ENCODE peak calls at places on chromosome 12, in eight cellular contexts. T, A, G, K, W, Q, M and E are unnamed samples.

GRCh38 chr12:31874961-31875608 is 84.1 kb upstream of the RESF1 start:
- DNase-seq in T (peak), A (peak), G (no peak), K (peak), W (no peak), Q (peak), M (peak), E (peak)

GRCh38 chr12:54984602-54985376 is at the start of gene TESPA1:
- DNase-seq in T (peak), A (no peak), G (no peak), K (no peak), W (no peak), Q (peak), M (peak), E (peak)

GRCh38 chr12:2156333-2156732 is 103.5 kb downstream of the CACNA1C start:
- DNase-seq in T (no peak), A (no peak), G (no peak), K (peak), W (no peak), Q (no peak), M (no peak), E (no peak)

GRCh38 chr12:114846771-114847170 is 162.8 kb upstream of the TBX3 start:
- DNase-seq in T (no peak), A (no peak), G (no peak), K (no peak), W (no peak), Q (no peak), M (no peak), E (no peak)

GRCh38 chr12:120771097-120771496 is 45.5 kb downstream of the ACADS start:
- DNase-seq in T (no peak), A (no peak), G (no peak), K (no peak), W (no peak), Q (no peak), M (no peak), E (no peak)

GRCh38 chr12:85562765-85563164 is 273.4 kb downstream of the RASSF9 start:
- DNase-seq in T (no peak), A (no peak), G (no peak), K (no peak), W (no peak), Q (no peak), M (no peak), E (no peak)

GRCh38 chr12:97903356-97903755 is 440.8 kb downstream of the RMST start:
- DNase-seq in T (no peak), A (no peak), G (no peak), K (no peak), W (no peak), Q (no peak), M (no peak), E (no peak)

GRCh38 chr12:29350080-29350479 is 30.9 kb downstream of the ERGIC2 start:
- DNase-seq in T (no peak), A (no peak), G (peak), K (peak), W (no peak), Q (no peak), M (no peak), E (no peak)

GRCh38 chr12:113260127-113260526 is 38.9 kb downstream of the TPCN1 start:
- DNase-seq in T (no peak), A (no peak), G (no peak), K (no peak), W (no peak), Q (no peak), M (peak), E (peak)

GRCh38 chr12:87469295-87469694 is 559.9 kb downstream of the C12orf50 start:
- DNase-seq in T (no peak), A (no peak), G (no peak), K (peak), W (no peak), Q (no peak), M (no peak), E (no peak)

GRCh38 chr12:6059860-6060565 is 64.5 kb downstream of the VWF start:
- DNase-seq in T (no peak), A (no peak), G (no peak), K (no peak), W (no peak), Q (no peak), M (no peak), E (no peak)

GRCh38 chr12:6061661-6062060 is 62.8 kb downstream of the VWF start:
- DNase-seq in T (no peak), A (no peak), G (no peak), K (no peak), W (no peak), Q (no peak), M (no peak), E (no peak)

GRCh38 chr12:6063379-6063735 is 61.1 kb downstream of the VWF start:
- DNase-seq in T (no peak), A (no peak), G (no peak), K (no peak), W (no peak), Q (no peak), M (no peak), E (no peak)

GRCh38 chr12:6065131-6065871 is 59.2 kb downstream of the VWF start:
- DNase-seq in T (no peak), A (no peak), G (no peak), K (no peak), W (no peak), Q (no peak), M (no peak), E (no peak)

GRCh38 chr12:6062427-6063378 is 61.8 kb downstream of the VWF start:
- DNase-seq in T (peak), A (peak), G (peak), K (no peak), W (no peak), Q (peak), M (peak), E (no peak)
- H3K27ac ChIP-seq in T (no peak), A (no peak), G (no peak), K (no peak), W (no peak), Q (no peak), M (no peak), E (no peak)

GRCh38 chr12:65123435-65124063 is 2.4 kb upstream of the WIF1 start:
- DNase-seq in T (no peak), A (no peak), G (peak), K (no peak), W (no peak), Q (peak), M (no peak), E (no peak)
- TF ChIP-seq CTCF in T (peak), A (peak), G (peak), K (peak), W (peak), Q (peak), M (peak), E (peak)

GRCh38 chr12:132765366-132765765 is 3.7 kb upstream of the ANKLE2 start:
- DNase-seq in T (no peak), A (no peak), G (no peak), K (no peak), W (no peak), Q (no peak), M (no peak), E (no peak)

GRCh38 chr12:132766380-132767085 is 4.9 kb upstream of the ANKLE2 start:
- DNase-seq in T (peak), A (no peak), G (no peak), K (peak), W (no peak), Q (peak), M (no peak), E (peak)

GRCh38 chr12:132761032-132761910 is at the start of gene ANKLE2:
- DNase-seq in T (peak), A (peak), G (peak), K (peak), W (no peak), Q (peak), M (peak), E (peak)

GRCh38 chr12:132761911-132762583 is 415 bp upstream of the ANKLE2 start:
- DNase-seq in T (peak), A (peak), G (peak), K (peak), W (no peak), Q (peak), M (peak), E (peak)

DNA sequence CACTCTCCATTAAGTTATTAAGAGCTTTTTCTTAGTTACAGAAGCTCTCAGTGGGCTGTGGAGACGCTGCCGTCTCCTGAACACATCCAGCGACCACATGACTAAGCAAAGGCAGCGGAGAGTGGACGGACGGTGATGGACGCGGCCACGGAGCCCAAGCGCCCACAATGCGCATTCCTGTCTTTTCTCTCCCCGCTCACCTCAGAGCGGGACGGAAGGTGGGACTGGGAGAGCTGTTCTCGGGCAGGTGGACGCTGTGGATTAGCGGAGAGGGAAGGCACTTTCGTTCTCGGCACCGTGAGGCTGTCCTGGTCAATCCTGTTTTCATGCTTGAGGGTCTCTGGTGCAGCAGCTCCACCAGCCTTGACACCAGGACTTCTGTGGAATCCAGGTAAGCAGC is 2.6 kb upstream of the ANKLE2 start:
- DNase-seq in T (no peak), A (no peak), G (no peak), K (no peak), W (no peak), Q (no peak), M (no peak), E (peak)
- H3K4me3 ChIP-seq in T (no peak), A (no peak), G (no peak), K (no peak), W (no peak), Q (no peak), M (no peak), E (no peak)

GRCh38 chr12:94712852-94713545 is 62.6 kb upstream of the TMCC3 start:
- DNase-seq in T (no peak), A (no peak), G (peak), K (no peak), W (no peak), Q (no peak), M (no peak), E (no peak)
- H3K27ac ChIP-seq in T (no peak), A (no peak), G (no peak), K (no peak), W (no peak), Q (no peak), M (no peak), E (no peak)